ENCODE peak calls at places on chromosomes 2 and 18, in six cellular contexts. S, E, C, Y, B and K are unnamed samples. For H3K9me3, the result is how much of the 10 kb centered on the place peaks cover.

GRCh38 chr2:45823723-45824206 is 172.3 kb downstream of the PRKCE start:
- DNase-seq in E (no peak), B (peak), S (peak), C (no peak), Y (no peak), K (no peak)

GRCh38 chr2:41182961-41183360 is 731.1 kb upstream of the SLC8A1 start:
- DNase-seq in C (no peak), Y (no peak), S (no peak), E (no peak), B (no peak), K (no peak)

GRCh38 chr2:234245945-234246344 is 195.4 kb downstream of the SPP2 start:
- DNase-seq in S (no peak), C (no peak), Y (no peak), B (no peak), E (peak), K (no peak)

GRCh38 chr2:28624798-28625701 is 126.6 kb upstream of the PPP1CB start:
- DNase-seq in E (peak), S (peak), B (peak), Y (peak), C (no peak), K (peak)

GRCh38 chr2:207676827-207677354 is 34.5 kb upstream of the CCNYL1 start:
- DNase-seq in B (no peak), Y (no peak), C (peak), E (peak), S (no peak), K (no peak)

GRCh38 chr2:48210189-48210588 is 303.9 kb upstream of the FBXO11 start:
- DNase-seq in S (no peak), E (no peak), C (no peak), B (no peak), Y (no peak), K (no peak)

GRCh38 chr2:26655611-26656195 is 14.5 kb upstream of the CIB4 start:
- DNase-seq in E (no peak), B (no peak), Y (no peak), S (no peak), C (no peak), K (no peak)

GRCh38 chr2:26352892-26353291 is 6.3 kb upstream of the ADGRF3 start:
- DNase-seq in C (no peak), S (no peak), B (no peak), E (peak), Y (no peak), K (no peak)

GRCh38 chr18:13585379-13586153 is 140.8 kb downstream of the FAM210A start:
- DNase-seq in S (no peak), B (no peak), C (no peak), Y (no peak), E (no peak), K (no peak)

GRCh38 chr2:205025580-205026240 is 480.4 kb downstream of the PARD3B start:
- DNase-seq in Y (no peak), C (no peak), S (no peak), B (no peak), E (no peak), K (no peak)

GRCh38 chr18:8800445-8800844 is 95.1 kb downstream of the MTCL1 start:
- DNase-seq in E (peak), B (no peak), S (no peak), Y (no peak), C (no peak), K (no peak)

GRCh38 chr2:182330451-182331325 is 96.1 kb downstream of the PDE1A start:
- DNase-seq in E (peak), C (no peak), Y (no peak), S (no peak), B (no peak), K (no peak)

GRCh38 chr18:55927831-55928230 is 339.8 kb upstream of the TCF4 start:
- DNase-seq in B (no peak), C (no peak), Y (no peak), S (no peak), E (peak), K (no peak)

GRCh38 chr2:82539222-82539621 is 1919.9 kb downstream of the SUCLG1 start:
- DNase-seq in B (no peak), C (no peak), S (no peak), E (no peak), Y (no peak), K (no peak)

GRCh38 chr2:121071058-121071504 is 213.9 kb downstream of the TFCP2L1 start:
- DNase-seq in S (peak), B (peak), Y (no peak), E (peak), C (peak), K (no peak)

GRCh38 chr18:21163647-21164625 is 52.3 kb upstream of the ROCK1 start:
- DNase-seq in S (no peak), B (no peak), Y (no peak), E (peak), C (no peak), K (no peak)

GRCh38 chr2:218962859-218963492 is 3.5 kb downstream of the CDK5R2 start:
- DNase-seq in B (peak), E (peak), C (peak), S (peak), Y (no peak), K (peak)

GRCh38 chr2:215479536-215480240 is 43.8 kb upstream of the FN1 start:
- DNase-seq in Y (no peak), C (no peak), S (no peak), B (no peak), E (no peak), K (no peak)

GRCh38 chr2:239530749-239531316 is 130.0 kb upstream of the HDAC4 start:
- DNase-seq in E (no peak), B (no peak), S (no peak), C (no peak), Y (no peak), K (no peak)
- H3K9me3 ChIP-seq in E (under half), B (under half), S (under half), C (under half), Y (under half), K (under half)

GRCh38 chr2:128039535-128039934 is 11.7 kb upstream of the SAP130 start:
- DNase-seq in Y (no peak), S (no peak), B (no peak), E (no peak), C (no peak), K (no peak)

GRCh38 chr2:128040166-128040771 is 12.4 kb upstream of the SAP130 start:
- DNase-seq in E (no peak), C (no peak), B (no peak), Y (no peak), S (no peak), K (no peak)

GRCh38 chr2:128041561-128041960 is 13.7 kb upstream of the SAP130 start:
- DNase-seq in E (no peak), C (no peak), S (no peak), Y (no peak), B (no peak), K (no peak)

GRCh38 chr2:128037624-128038023 is 9.8 kb upstream of the SAP130 start:
- DNase-seq in C (no peak), E (no peak), Y (no peak), S (no peak), B (no peak), K (no peak)

GRCh38 chr2:128036748-128037607 is 9.1 kb upstream of the SAP130 start:
- DNase-seq in E (no peak), Y (no peak), S (no peak), C (no peak), B (no peak), K (no peak)
- H3K9me3 ChIP-seq in E (under half), Y (under half), S (under half), C (half or more), B (under half), K (under half)

DNA sequence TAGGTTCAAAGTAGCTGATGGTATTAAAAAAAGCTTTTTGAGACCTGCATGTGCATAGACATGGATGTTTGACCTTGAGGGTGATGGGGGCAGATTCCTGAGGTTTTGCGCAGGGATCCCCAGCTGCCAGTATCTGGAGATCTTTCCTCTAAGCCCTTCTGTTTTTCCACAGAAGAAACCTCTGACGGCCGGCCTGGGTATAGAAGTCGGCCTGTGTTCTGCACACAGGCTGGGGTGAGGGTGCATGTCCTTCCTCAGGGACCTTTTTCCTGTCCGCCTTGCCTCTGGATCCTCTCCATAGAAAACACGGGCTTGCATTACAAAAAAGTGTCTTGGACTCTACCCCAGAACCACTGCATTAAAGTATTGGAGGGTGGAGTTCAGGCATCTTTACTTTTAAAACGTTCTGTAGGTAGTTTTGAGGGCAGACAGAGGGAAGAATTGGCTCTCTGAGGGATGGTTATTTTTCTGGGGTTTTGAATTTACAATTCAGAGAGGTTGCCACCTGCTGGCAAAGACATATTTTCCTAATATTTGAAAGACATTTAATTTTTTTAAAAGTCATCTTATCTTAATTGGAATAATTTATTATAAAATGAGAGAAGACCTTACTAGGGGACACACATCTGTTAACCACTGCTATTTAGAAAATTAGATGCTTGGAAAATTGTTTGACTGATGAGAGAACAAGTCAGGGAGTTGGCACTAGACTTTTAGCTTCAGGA is 350.6 kb downstream of the DCDC2C start:
- DNase-seq in E (no peak), Y (no peak), C (no peak), S (no peak), B (no peak), K (no peak)
- H3K9me3 ChIP-seq in E (under half), Y (under half), C (under half), S (under half), B (under half), K (under half)

DNA sequence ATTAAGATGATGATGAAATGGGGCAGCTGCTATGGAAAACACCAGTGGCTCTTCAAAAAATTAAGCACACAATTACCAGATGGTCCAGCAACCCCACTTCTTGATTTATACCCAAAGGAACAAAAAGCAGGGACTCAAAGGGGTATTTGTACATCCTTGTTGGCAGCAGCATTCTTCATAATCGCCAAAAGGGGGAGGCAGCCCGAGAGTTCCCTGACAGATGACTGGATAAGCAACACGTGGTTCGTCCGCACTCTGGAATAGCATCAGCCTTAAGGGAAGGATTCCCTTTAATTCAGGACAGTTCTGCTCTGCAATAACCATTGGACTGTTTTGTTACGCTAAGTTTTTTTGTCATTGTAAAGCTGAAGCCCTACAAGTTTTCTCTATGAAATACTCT is 76.7 kb upstream of the TWIST2 start:
- DNase-seq in C (no peak), Y (no peak), B (no peak), S (no peak), E (peak), K (no peak)
- H3K9me3 ChIP-seq in C (under half), Y (under half), B (under half), S (under half), E (under half), K (under half)

GRCh38 chr2:62286089-62286785 is 90.3 kb downstream of the B3GNT2 start:
- DNase-seq in S (no peak), E (no peak), C (no peak), Y (no peak), B (no peak), K (no peak)

GRCh38 chr2:62281661-62282060 is 85.7 kb downstream of the B3GNT2 start:
- DNase-seq in S (no peak), B (no peak), E (no peak), Y (no peak), C (no peak), K (no peak)

GRCh38 chr2:62284980-62285379 is 89.1 kb downstream of the B3GNT2 start:
- DNase-seq in Y (no peak), B (no peak), E (no peak), C (no peak), S (no peak), K (no peak)

GRCh38 chr2:62283147-62283546 is 87.2 kb downstream of the B3GNT2 start:
- DNase-seq in E (no peak), Y (no peak), C (no peak), B (no peak), S (no peak), K (no peak)

DNA sequence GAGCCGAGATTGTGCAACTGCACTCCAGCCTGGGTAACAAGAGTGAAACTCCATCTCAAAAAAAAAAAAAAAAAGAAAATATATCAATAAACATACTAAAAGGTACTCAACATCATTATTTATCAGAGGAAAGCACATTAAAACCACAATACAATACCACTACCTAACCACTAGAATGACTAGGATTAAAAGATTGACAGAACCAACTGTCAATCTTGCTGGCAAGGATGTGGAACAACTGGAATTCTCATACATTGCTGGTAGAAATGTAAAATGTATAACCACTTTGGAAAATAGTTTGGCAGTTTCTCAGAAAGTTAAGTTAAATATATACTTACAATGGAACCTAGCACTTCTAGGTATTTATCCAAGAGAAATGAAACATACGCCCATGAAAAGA is 88.6 kb downstream of the B3GNT2 start:
- DNase-seq in Y (no peak), C (no peak), S (no peak), B (no peak), E (no peak), K (no peak)
- H3K9me3 ChIP-seq in Y (under half), C (under half), S (under half), B (under half), E (under half), K (under half)